ENCODE peak calls at places on chromosomes 2 and 18, in four cellular contexts. One of them, this sample, is unnamed.

GRCh38 chr18:35050004-35050623 is 8.9 kb downstream of the MAPRE2 start:
- DNase-seq in aorta: no peak
- DNase-seq in heart left ventricle: no peak
- DNase-seq in right atrium auricular region: no peak
- DNase-seq in this sample: no peak

GRCh38 chr2:228242591-228242990 is 61.1 kb upstream of the SPHKAP start:
- DNase-seq in aorta: no peak
- DNase-seq in heart left ventricle: no peak
- DNase-seq in right atrium auricular region: no peak
- DNase-seq in this sample: no peak

GRCh38 chr2:38835015-38835601 is 40.6 kb downstream of the DHX57 start:
- DNase-seq in aorta: no peak
- DNase-seq in heart left ventricle: no peak
- DNase-seq in right atrium auricular region: no peak
- DNase-seq in this sample: no peak

GRCh38 chr2:89833780-89834117 is 1142.3 kb downstream of the RPIA start:
- DNase-seq in aorta: no peak
- DNase-seq in heart left ventricle: no peak
- DNase-seq in right atrium auricular region: no peak
- DNase-seq in this sample: no peak

GRCh38 chr2:104321141-104321799 is 532.6 kb upstream of the POU3F3 start:
- DNase-seq in aorta: no peak
- DNase-seq in heart left ventricle: no peak
- DNase-seq in right atrium auricular region: no peak
- DNase-seq in this sample: no peak

GRCh38 chr18:27121108-27121507 is 64.0 kb downstream of the CHST9 start:
- DNase-seq in aorta: no peak
- DNase-seq in heart left ventricle: no peak
- DNase-seq in right atrium auricular region: no peak
- DNase-seq in this sample: no peak

GRCh38 chr2:237732790-237733349 is 65.7 kb upstream of the RBM44 start:
- DNase-seq in aorta: no peak
- DNase-seq in heart left ventricle: peak
- DNase-seq in right atrium auricular region: peak
- DNase-seq in this sample: no peak

GRCh38 chr2:229048134-229048533 is 223.0 kb downstream of the PID1 start:
- DNase-seq in aorta: no peak
- DNase-seq in heart left ventricle: no peak
- DNase-seq in right atrium auricular region: no peak
- DNase-seq in this sample: no peak

GRCh38 chr2:42013409-42013808 is 34.4 kb upstream of the PKDCC start:
- DNase-seq in aorta: no peak
- DNase-seq in heart left ventricle: no peak
- DNase-seq in right atrium auricular region: no peak
- DNase-seq in this sample: no peak

GRCh38 chr2:120470717-120471060 is 124.8 kb downstream of the INHBB start:
- DNase-seq in aorta: no peak
- DNase-seq in heart left ventricle: no peak
- DNase-seq in right atrium auricular region: no peak
- DNase-seq in this sample: no peak

GRCh38 chr2:11799826-11800225 is 53.4 kb downstream of the LPIN1 start:
- DNase-seq in aorta: no peak
- DNase-seq in heart left ventricle: no peak
- DNase-seq in right atrium auricular region: peak
- DNase-seq in this sample: no peak

GRCh38 chr2:241636182-241636982 is 576 bp downstream of the THAP4 start:
- DNase-seq in aorta: peak
- DNase-seq in heart left ventricle: peak
- DNase-seq in right atrium auricular region: no peak
- DNase-seq in this sample: no peak

GRCh38 chr2:66501267-66501666 is 66.3 kb downstream of the MEIS1 start:
- DNase-seq in aorta: no peak
- DNase-seq in heart left ventricle: no peak
- DNase-seq in right atrium auricular region: no peak
- DNase-seq in this sample: no peak

GRCh38 chr2:197889041-197889440 is 84.6 kb downstream of the PLCL1 start:
- DNase-seq in aorta: no peak
- DNase-seq in heart left ventricle: no peak
- DNase-seq in right atrium auricular region: no peak
- DNase-seq in this sample: no peak

GRCh38 chr2:112834379-112835014 is 2.1 kb downstream of the IL1B start:
- DNase-seq in aorta: no peak
- DNase-seq in heart left ventricle: no peak
- DNase-seq in right atrium auricular region: no peak
- DNase-seq in this sample: no peak

GRCh38 chr2:239461551-239462515 is 61.0 kb upstream of the HDAC4 start:
- DNase-seq in aorta: no peak
- DNase-seq in heart left ventricle: no peak
- DNase-seq in right atrium auricular region: no peak
- DNase-seq in this sample: no peak

GRCh38 chr18:61831071-61831470 is 61.7 kb downstream of the RNF152 start:
- DNase-seq in aorta: no peak
- DNase-seq in heart left ventricle: no peak
- DNase-seq in right atrium auricular region: no peak
- DNase-seq in this sample: peak

GRCh38 chr2:188725981-188726380 is 248.2 kb upstream of the COL3A1 start:
- DNase-seq in aorta: no peak
- DNase-seq in heart left ventricle: no peak
- DNase-seq in right atrium auricular region: no peak
- DNase-seq in this sample: peak

GRCh38 chr2:218323526-218324472 is 31.5 kb upstream of the TMBIM1 start:
- DNase-seq in aorta: no peak
- DNase-seq in heart left ventricle: peak
- DNase-seq in right atrium auricular region: no peak
- DNase-seq in this sample: no peak

GRCh38 chr2:11006191-11006590 is 94.5 kb downstream of the KCNF1 start:
- DNase-seq in aorta: no peak
- DNase-seq in heart left ventricle: no peak
- DNase-seq in right atrium auricular region: no peak
- DNase-seq in this sample: no peak

GRCh38 chr2:39738941-39739340 is 40.1 kb downstream of the THUMPD2 start:
- DNase-seq in aorta: no peak
- DNase-seq in heart left ventricle: no peak
- DNase-seq in right atrium auricular region: no peak
- DNase-seq in this sample: no peak

GRCh38 chr2:71790261-71791038 is 337.1 kb downstream of the DYSF start:
- DNase-seq in aorta: no peak
- DNase-seq in heart left ventricle: no peak
- DNase-seq in right atrium auricular region: no peak
- DNase-seq in this sample: no peak

GRCh38 chr2:23198316-23199114 is 186.5 kb upstream of the KLHL29 start:
- DNase-seq in aorta: no peak
- DNase-seq in heart left ventricle: no peak
- DNase-seq in right atrium auricular region: no peak
- DNase-seq in this sample: no peak

GRCh38 chr2:178473931-178474330 is 4.5 kb downstream of the FKBP7 start:
- DNase-seq in aorta: no peak
- DNase-seq in heart left ventricle: no peak
- DNase-seq in right atrium auricular region: no peak
- DNase-seq in this sample: no peak

GRCh38 chr18:13548944-13549878 is 177.1 kb downstream of the FAM210A start:
- DNase-seq in aorta: no peak
- DNase-seq in heart left ventricle: no peak
- DNase-seq in right atrium auricular region: peak
- DNase-seq in this sample: no peak

GRCh38 chr2:29215739-29216608 is 100.8 kb downstream of the CLIP4 start:
- DNase-seq in aorta: no peak
- DNase-seq in heart left ventricle: no peak
- DNase-seq in right atrium auricular region: peak
- DNase-seq in this sample: no peak

GRCh38 chr2:177622516-177622915 is 229.9 kb downstream of the AGPS start:
- DNase-seq in aorta: no peak
- DNase-seq in heart left ventricle: no peak
- DNase-seq in right atrium auricular region: no peak
- DNase-seq in this sample: no peak

GRCh38 chr18:12882416-12882815 is 1.6 kb downstream of the PTPN2 start:
- DNase-seq in aorta: no peak
- DNase-seq in heart left ventricle: no peak
- DNase-seq in right atrium auricular region: no peak
- DNase-seq in this sample: no peak

GRCh38 chr2:127535941-127536340 is 458 bp downstream of the MYO7B start:
- DNase-seq in aorta: no peak
- DNase-seq in heart left ventricle: no peak
- DNase-seq in right atrium auricular region: no peak
- DNase-seq in this sample: no peak

GRCh38 chr2:74373985-74374384 is 6.1 kb downstream of the DCTN1 start:
- DNase-seq in aorta: no peak
- DNase-seq in heart left ventricle: no peak
- DNase-seq in right atrium auricular region: no peak
- DNase-seq in this sample: no peak

This sample was measured in non-pigmented ciliary epithelial cell.